ENCODE peak calls at places on chromosome 2, in six cellular contexts. G is substantia nigra; F is SK-N-SH; C is stimulated activated CD8-positive, alpha-beta memory T cell treated with anti-CD3 and anti-CD28 coated beads, Interleukin-4, amount 100 ng/mL, for 4 hours; V is sciatic nerve; T is naive thymus-derived CD8-positive, alpha-beta T cell. X is an unnamed sample.

GRCh38 chr2:175154670-175155082 is 13.3 kb downstream of the ATF2 start:
- DNase-seq in C (no peak), T (no peak), F (no peak), V (no peak), G (no peak), X (peak; percentile 87)

GRCh38 chr2:209191139-209191538 is 232.7 kb upstream of the MAP2 start:
- DNase-seq in G (no peak), C (no peak), V (no peak), F (no peak), T (no peak), X (no peak)

GRCh38 chr2:28681216-28681981 is 70.2 kb upstream of the PPP1CB start:
- DNase-seq in T (peak; percentile 35), C (peak; percentile 38), F (no peak), V (no peak), G (no peak), X (no peak)

GRCh38 chr2:221527759-221528444 is 44.2 kb downstream of the EPHA4 start:
- DNase-seq in G (no peak), V (no peak), F (no peak), T (no peak), C (no peak), X (no peak)

GRCh38 chr2:134238371-134238770 is 15.5 kb upstream of the MGAT5 start:
- DNase-seq in T (no peak), C (no peak), V (no peak), F (no peak), G (no peak), X (no peak)

GRCh38 chr2:65937379-65938160 is 497.4 kb upstream of the MEIS1 start:
- DNase-seq in C (no peak), T (no peak), G (no peak), F (no peak), V (no peak), X (no peak)

GRCh38 chr2:134727385-134727784 is 8.6 kb upstream of the TMEM163 start:
- DNase-seq in F (no peak), T (no peak), V (no peak), G (no peak), C (no peak), X (peak; percentile 4)

GRCh38 chr2:182049783-182050182 is 64.1 kb downstream of the PPP1R1C start:
- DNase-seq in T (no peak), C (no peak), F (no peak), V (no peak), G (no peak), X (no peak)

GRCh38 chr2:207258191-207258991 is 92.6 kb upstream of the KLF7 start:
- DNase-seq in T (no peak), V (no peak), C (no peak), F (no peak), G (no peak), X (peak; percentile 100)

GRCh38 chr2:43051316-43051715 is 175.1 kb downstream of the ZFP36L2 start:
- DNase-seq in F (no peak), C (no peak), G (no peak), T (no peak), V (peak; percentile 54), X (peak; percentile 57)

GRCh38 chr2:72991439-72991725 is 74.1 kb downstream of the EMX1 start:
- DNase-seq in C (no peak), T (no peak), F (no peak), G (no peak), V (no peak), X (no peak)

GRCh38 chr2:70553584-70554337 is at the start of gene TGFA:
- DNase-seq in G (peak; percentile 72), C (peak; percentile 46), F (peak; percentile 88), V (peak; percentile 77), T (peak; percentile 67), X (peak; percentile 12)

GRCh38 chr2:99337931-99338580 is 867 bp downstream of the EIF5B start:
- DNase-seq in C (no peak), T (peak; percentile 25), G (no peak), F (peak; percentile 18), V (no peak), X (peak; percentile 17)

GRCh38 chr2:44271296-44271695 is 4.0 kb upstream of the SLC3A1 start:
- DNase-seq in T (no peak), F (no peak), C (no peak), V (no peak), G (no peak), X (no peak)

GRCh38 chr2:52335727-52336126 is 1303.8 kb upstream of the NRXN1 start:
- DNase-seq in F (no peak), G (no peak), T (no peak), C (no peak), V (no peak), X (no peak)

GRCh38 chr2:127057371-127058245 is 49.3 kb downstream of the BIN1 start:
- DNase-seq in C (no peak), T (no peak), F (no peak), V (no peak), G (no peak), X (no peak)

GRCh38 chr2:118430510-118431187 is 342.4 kb downstream of the INSIG2 start:
- DNase-seq in C (no peak), F (no peak), V (no peak), G (no peak), T (no peak), X (no peak)

GRCh38 chr2:48952071-48952604 is 196.6 kb upstream of the LHCGR start:
- DNase-seq in C (no peak), F (peak; percentile 76), G (no peak), V (no peak), T (no peak), X (no peak)

GRCh38 chr2:25251461-25252273 is 83.3 kb upstream of the POMC start:
- DNase-seq in C (no peak), V (no peak), T (peak; percentile 53), G (peak; percentile 44), F (peak; percentile 84), X (no peak)

GRCh38 chr2:240966906-240967680 is 31.3 kb upstream of the SNED1 start:
- DNase-seq in C (no peak), T (no peak), G (no peak), V (peak; percentile 58), F (no peak), X (no peak)

GRCh38 chr2:209809256-209809655 is 37.6 kb downstream of the UNC80 start:
- DNase-seq in G (no peak), V (no peak), F (no peak), C (no peak), T (no peak), X (no peak)

GRCh38 chr2:128754246-128754724 is 435.6 kb upstream of the HS6ST1 start:
- DNase-seq in T (no peak), C (no peak), V (no peak), F (peak; percentile 48), G (no peak), X (no peak)

GRCh38 chr2:88187038-88187676 is 17.0 kb downstream of the THNSL2 start:
- DNase-seq in G (peak; percentile 21), F (peak; percentile 82), T (no peak), C (no peak), V (peak; percentile 82), X (peak; percentile 15)

GRCh38 chr2:99615247-99615771 is 125.5 kb upstream of the REV1 start:
- DNase-seq in T (no peak), V (no peak), C (no peak), F (no peak), G (no peak), X (peak; percentile 6)

GRCh38 chr2:240646900-240647502 is 21.7 kb downstream of the GPR35 start:
- DNase-seq in V (no peak), F (peak; percentile 20), T (no peak), G (no peak), C (no peak), X (no peak)

GRCh38 chr2:152038451-152038958 is 60.3 kb downstream of the CACNB4 start:
- DNase-seq in F (no peak), T (no peak), G (no peak), C (no peak), V (no peak), X (no peak)

GRCh38 chr2:62042944-62043343 is 137.5 kb downstream of the COMMD1 start:
- DNase-seq in F (no peak), T (no peak), C (no peak), V (no peak), G (no peak), X (no peak)

GRCh38 chr2:126788113-126788512 is 110.6 kb upstream of the TEX51 start:
- DNase-seq in F (no peak), C (no peak), T (no peak), G (no peak), V (no peak), X (no peak)

GRCh38 chr2:239262484-239263230 is 138.2 kb downstream of the HDAC4 start:
- DNase-seq in T (no peak), F (peak; percentile 66), G (no peak), C (no peak), V (peak; percentile 60), X (no peak)

GRCh38 chr2:176558574-176559140 is 289.4 kb downstream of the MTX2 start:
- DNase-seq in T (no peak), C (no peak), V (no peak), G (no peak), F (no peak), X (no peak)